ENCODE peak calls at places on chromosomes 6 and 20, in seven cellular contexts. Z is G401, X is ascending aorta, M is astrocyte, R is lower lobe of right lung, S is GM06990, D is NCI-H2081. W is an unnamed sample.

GRCh38 chr20:48184229-48184628 is 398.9 kb upstream of the SULF2 start:
- DNase-seq in S (no peak), X (no peak), D (no peak), M (no peak), Z (no peak), R (no peak), W (no peak)

GRCh38 chr20:46375771-46376170 is 30.6 kb downstream of the ELMO2 start:
- DNase-seq in M (peak; percentile 60), S (no peak), Z (no peak), X (no peak), R (no peak), D (no peak), W (no peak)

GRCh38 chr6:95087394-95088097 is 489.8 kb upstream of the MANEA start:
- DNase-seq in Z (peak; percentile 72), X (no peak), D (peak; percentile 94), R (no peak), M (peak; percentile 84), S (no peak), W (peak; percentile 98)

GRCh38 chr6:120736740-120737139 is 597.5 kb downstream of the TBC1D32 start:
- DNase-seq in M (no peak), Z (no peak), S (no peak), D (no peak), R (no peak), X (no peak), W (no peak)

GRCh38 chr6:11824986-11825385 is 46.4 kb upstream of the ADTRP start:
- DNase-seq in Z (no peak), X (no peak), S (peak; percentile 66), M (peak; percentile 32), D (no peak), R (no peak), W (no peak)

GRCh38 chr6:149985506-149985937 is 21.8 kb downstream of the ULBP1 start:
- DNase-seq in D (no peak), M (no peak), R (no peak), Z (no peak), S (no peak), X (no peak), W (no peak)

GRCh38 chr6:169271158-169271936 is 17.7 kb upstream of the THBS2 start:
- DNase-seq in Z (no peak), M (no peak), X (no peak), R (no peak), D (no peak), S (no peak), W (no peak)

GRCh38 chr6:119834418-119834817 is 484.9 kb upstream of the MAN1A1 start:
- DNase-seq in R (no peak), M (no peak), D (no peak), X (no peak), Z (no peak), S (no peak), W (no peak)

GRCh38 chr20:13535627-13536026 is 103.1 kb downstream of the TASP1 start:
- DNase-seq in X (no peak), Z (no peak), R (no peak), M (no peak), S (no peak), D (no peak), W (no peak)

GRCh38 chr6:31541059-31541657 is 645 bp downstream of the DDX39B start:
- DNase-seq in D (peak; percentile 58), M (peak; percentile 26), R (no peak), S (no peak), X (no peak), Z (peak; percentile 32), W (no peak)

GRCh38 chr20:24672886-24673677 is 203.7 kb downstream of the SYNDIG1 start:
- DNase-seq in R (no peak), S (no peak), X (peak; percentile 61), Z (no peak), D (no peak), M (peak; percentile 98), W (no peak)

GRCh38 chr6:44858998-44859397 is 469.1 kb upstream of the RUNX2 start:
- DNase-seq in R (no peak), D (peak; percentile 9), S (no peak), X (no peak), M (no peak), Z (no peak), W (no peak)

GRCh38 chr6:165721349-165721748 is 58.3 kb upstream of the PDE10A start:
- DNase-seq in M (no peak), D (no peak), Z (no peak), X (no peak), S (no peak), R (no peak), W (no peak)

GRCh38 chr6:12150812-12151432 is 138.8 kb downstream of the HIVEP1 start:
- DNase-seq in X (no peak), M (no peak), R (no peak), D (peak; percentile 10), Z (no peak), S (no peak), W (no peak)

GRCh38 chr20:23086056-23086551 is at the start of gene CD93:
- DNase-seq in M (peak; percentile 1), R (peak; percentile 55), D (no peak), S (peak; percentile 50), X (peak; percentile 87), Z (no peak), W (no peak)

GRCh38 chr6:40346241-40346640 is 240.9 kb downstream of the LRFN2 start:
- DNase-seq in Z (no peak), X (peak; percentile 33), D (no peak), S (no peak), R (no peak), M (no peak), W (no peak)

GRCh38 chr20:35263609-35264223 is 14.2 kb downstream of the MMP24OS start:
- DNase-seq in D (no peak), R (peak; percentile 77), M (no peak), Z (peak; percentile 93), S (no peak), X (no peak), W (no peak)

GRCh38 chr6:692356-692851 is 535 bp downstream of the EXOC2 start:
- DNase-seq in M (peak; percentile 22), D (peak; percentile 67), X (peak; percentile 67), R (peak; percentile 72), Z (peak; percentile 70), S (peak; percentile 81), W (no peak)

GRCh38 chr20:46569961-46570360 is 19.5 kb upstream of the OCSTAMP start:
- DNase-seq in R (no peak), X (no peak), D (no peak), S (no peak), M (no peak), Z (no peak), W (no peak)

GRCh38 chr20:17205261-17205660 is 21.6 kb upstream of the PCSK2 start:
- DNase-seq in X (no peak), D (no peak), M (no peak), R (no peak), Z (no peak), S (no peak), W (no peak)

GRCh38 chr6:152848919-152849318 is 98.3 kb downstream of the VIP start:
- DNase-seq in R (no peak), Z (no peak), M (no peak), D (no peak), S (no peak), X (no peak), W (no peak)

GRCh38 chr6:13285705-13286104 is 42.6 kb downstream of the TBC1D7 start:
- DNase-seq in Z (no peak), X (peak; percentile 15), S (no peak), D (no peak), M (no peak), R (no peak), W (no peak)

GRCh38 chr6:111804627-111805235 is 68.5 kb downstream of the FYN start:
- DNase-seq in R (no peak), X (no peak), S (peak; percentile 66), D (no peak), M (peak; percentile 94), Z (no peak), W (no peak)

GRCh38 chr6:75205776-75206334 is at the start of gene COL12A1:
- DNase-seq in D (no peak), R (peak; percentile 93), M (peak; percentile 99), Z (no peak), X (peak; percentile 98), S (peak; percentile 32), W (peak; percentile 41)

GRCh38 chr6:7707787-7708186 is 18.1 kb upstream of the BMP6 start:
- DNase-seq in D (no peak), R (no peak), S (no peak), Z (no peak), M (peak; percentile 42), X (no peak), W (no peak)

GRCh38 chr6:159121387-159121955 is 47.7 kb upstream of the FNDC1 start:
- DNase-seq in S (no peak), X (no peak), Z (peak; percentile 92), R (no peak), D (no peak), M (no peak), W (no peak)

GRCh38 chr6:169166896-169167580 is 86.6 kb downstream of the THBS2 start:
- DNase-seq in M (no peak), Z (no peak), D (no peak), X (no peak), S (no peak), R (no peak), W (no peak)

GRCh38 chr6:92767101-92767500 is 652.3 kb downstream of the EPHA7 start:
- DNase-seq in X (no peak), M (no peak), Z (no peak), S (no peak), R (no peak), D (no peak), W (peak; percentile 48)

GRCh38 chr6:51339728-51340127 is 521.1 kb downstream of the TFAP2B start:
- DNase-seq in X (no peak), M (no peak), D (no peak), Z (no peak), S (no peak), R (no peak), W (no peak)